ENCODE peak calls at places on chromosomes 5 and 9, in seven cellular contexts. S is AG10803, D is A549, V is suprapubic skin, K is fibroblast of the aortic adventitia, G is skeletal muscle cell, Y is fibroblast of villous mesenchyme. P is an unnamed sample.
A peak's percentile ranks its signal among the peaks of the same experiment; 100 is the strongest.

GRCh38 chr9:101738566-101739183 is at the start of gene GRIN3A:
- DNase-seq in S (no peak), K (no peak), D (peak; percentile 18), G (no peak), Y (no peak), V (no peak), P (no peak)

GRCh38 chr5:179121667-179122111 is 61.5 kb downstream of the ZNF354C start:
- DNase-seq in K (no peak), Y (no peak), G (no peak), D (no peak), S (no peak), V (peak; percentile 45), P (no peak)

GRCh38 chr9:76634356-76635054 is 129.7 kb upstream of the PCA3 start:
- DNase-seq in K (peak; percentile 76), Y (peak; percentile 61), D (peak; percentile 10), G (no peak), S (peak; percentile 64), V (no peak), P (peak; percentile 71)

GRCh38 chr9:36144322-36145206 is 8.0 kb downstream of the GLIPR2 start:
- DNase-seq in D (no peak), Y (no peak), V (no peak), K (no peak), G (no peak), S (no peak), P (no peak)

GRCh38 chr9:81211741-81212140 is 477.6 kb downstream of the TLE1 start:
- DNase-seq in G (no peak), D (no peak), Y (no peak), V (no peak), S (no peak), K (no peak), P (no peak)

GRCh38 chr5:179610109-179610902 is 13.2 kb downstream of the HNRNPH1 start:
- DNase-seq in K (no peak), S (no peak), V (peak; percentile 62), G (no peak), D (no peak), Y (no peak), P (no peak)

GRCh38 chr9:14348241-14349140 is 34.5 kb upstream of the NFIB start:
- DNase-seq in D (no peak), K (peak; percentile 52), S (no peak), V (no peak), G (no peak), Y (peak; percentile 11), P (peak; percentile 58)

GRCh38 chr5:143016777-143017374 is 246.7 kb downstream of the ARHGAP26 start:
- DNase-seq in G (no peak), D (peak; percentile 54), K (peak; percentile 73), V (no peak), Y (peak; percentile 81), S (peak; percentile 46), P (peak; percentile 83)

GRCh38 chr9:130938652-130939404 is at the start of gene FIBCD1:
- DNase-seq in S (peak; percentile 42), D (peak; percentile 73), K (peak; percentile 36), V (no peak), Y (peak; percentile 44), G (no peak), P (peak; percentile 59)

GRCh38 chr5:177403194-177403825 is 2.8 kb upstream of the PFN3 start:
- DNase-seq in D (peak; percentile 59), G (no peak), Y (peak; percentile 29), V (no peak), S (no peak), K (no peak), P (no peak)

GRCh38 chr5:160467555-160468418 is 46.1 kb downstream of the PTTG1 start:
- DNase-seq in S (peak; percentile 70), V (peak; percentile 79), G (peak; percentile 29), K (peak; percentile 67), D (peak; percentile 18), Y (peak; percentile 90), P (peak; percentile 93)

GRCh38 chr5:28567050-28567449 is 1528.7 kb upstream of the CDH9 start:
- DNase-seq in V (no peak), Y (no peak), K (no peak), S (no peak), D (no peak), G (no peak), P (no peak)

GRCh38 chr9:134847138-134847537 is 33.5 kb upstream of the FCN2 start:
- DNase-seq in D (no peak), K (no peak), S (no peak), G (no peak), Y (no peak), V (no peak), P (no peak)
- H3K4me3 ChIP-seq in D (no peak overlapping the region), K (no peak overlapping the region), S (no peak overlapping the region), G (no peak overlapping the region), Y (no peak overlapping the region), V (no peak overlapping the region), P (no peak overlapping the region)

GRCh38 chr9:132770775-132771310 is 100.6 kb downstream of the GTF3C4 start:
- DNase-seq in D (no peak), Y (no peak), K (no peak), S (no peak), G (no peak), V (no peak), P (no peak)
- H3K4me3 ChIP-seq in D (no peak overlapping the region), Y (peak overlapping the region; percentile 82), K (peak overlapping the region; percentile 83), S (peak overlapping the region; percentile 84), G (peak overlapping the region; percentile 56), V (peak overlapping the region; percentile 61), P (peak overlapping the region; percentile 72)

GRCh38 chr9:13279284-13280162 is at the start of gene MPDZ:
- DNase-seq in Y (peak; percentile 76), D (peak; percentile 77), G (peak; percentile 46), K (peak; percentile 66), V (peak; percentile 75), S (peak; percentile 63), P (peak; percentile 68)

GRCh38 chr9:13281356-13282016 is 2.0 kb upstream of the MPDZ start:
- DNase-seq in V (no peak), G (no peak), S (peak; percentile 38), D (no peak), Y (peak; percentile 79), K (peak; percentile 48), P (peak; percentile 72)

GRCh38 chr9:13274901-13275641 is 4.4 kb downstream of the MPDZ start:
- DNase-seq in K (peak; percentile 86), V (no peak), S (peak; percentile 66), D (no peak), G (no peak), Y (peak; percentile 56), P (peak; percentile 76)

GRCh38 chr9:13278023-13278367 is 1.5 kb downstream of the MPDZ start:
- DNase-seq in V (no peak), D (no peak), S (no peak), K (peak; percentile 59), G (no peak), Y (peak; percentile 69), P (peak; percentile 71)

GRCh38 chr9:13278368-13279246 is 885 bp downstream of the MPDZ start:
- DNase-seq in D (peak; percentile 71), K (peak; percentile 75), V (peak; percentile 77), S (peak; percentile 82), Y (peak; percentile 78), G (no peak), P (peak; percentile 89)
- H3K4me3 ChIP-seq in D (peak overlapping the region; percentile 77), K (peak overlapping the region; percentile 69), V (peak overlapping the region; percentile 78), S (peak overlapping the region; percentile 71), Y (peak overlapping the region; percentile 84), G (peak overlapping the region; percentile 74), P (peak overlapping the region; percentile 62)

DNA sequence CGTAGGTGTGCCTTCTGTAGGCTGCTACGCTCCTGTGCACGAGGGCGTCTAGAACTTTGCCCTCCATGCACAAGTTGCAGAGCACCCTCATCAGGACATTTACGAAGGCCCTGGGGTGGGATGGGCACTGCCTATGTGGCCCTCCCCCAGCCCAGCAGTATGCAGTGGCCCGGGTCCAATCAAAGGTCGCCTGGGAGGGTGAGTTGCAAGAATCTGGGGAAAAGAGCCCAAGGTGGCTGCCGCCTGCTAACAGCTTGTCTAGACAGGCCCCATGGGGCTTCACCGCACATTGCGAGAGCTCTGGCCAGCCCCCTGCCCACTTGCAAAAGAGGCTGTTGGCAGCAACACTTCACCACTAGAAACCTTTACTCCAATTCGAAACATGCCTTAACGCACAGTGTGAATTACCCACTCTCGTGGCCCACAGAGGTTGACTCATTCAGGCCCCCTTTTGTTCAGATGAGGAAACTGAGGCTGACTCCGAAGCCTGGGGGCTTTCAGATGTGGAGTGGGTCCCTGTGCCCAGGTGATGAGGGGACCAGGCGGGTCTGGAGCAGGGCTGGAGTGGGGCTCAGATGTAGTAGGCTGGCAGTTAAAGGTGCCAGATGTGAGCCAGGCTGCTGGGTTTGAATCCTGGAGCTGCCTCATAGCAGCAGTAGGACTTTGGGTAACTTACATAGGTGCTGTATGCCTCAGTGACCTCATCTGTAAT is 31.8 kb upstream of the IL17B start:
- DNase-seq in G (no peak), S (peak; percentile 44), K (no peak), D (no peak), Y (peak; percentile 70), V (no peak), P (peak; percentile 44)
- H3K4me3 ChIP-seq in G (no peak overlapping the region), S (peak overlapping the region; percentile 99), K (no peak overlapping the region), D (no peak overlapping the region), Y (peak overlapping the region; percentile 87), V (peak overlapping the region; percentile 42), P (no peak overlapping the region)

DNA sequence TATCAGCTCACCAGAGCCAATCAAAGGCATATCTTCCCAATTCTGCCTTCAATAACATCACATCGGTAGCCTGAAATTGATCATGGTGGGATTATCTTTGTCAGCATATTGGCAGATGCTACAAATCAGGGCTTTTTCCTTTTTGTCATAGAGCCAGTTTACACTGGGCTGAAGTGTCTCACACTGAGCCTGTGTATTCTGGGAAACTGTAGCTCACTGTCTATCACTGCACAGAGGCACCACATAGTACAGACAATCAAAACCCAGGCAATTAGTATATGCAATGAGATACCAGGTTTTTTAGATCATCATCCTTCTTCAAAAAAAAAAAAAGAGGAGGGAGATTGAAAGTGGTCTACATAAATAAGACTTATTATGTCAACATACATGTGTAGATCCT is 46.6 kb downstream of the ADAM19 start:
- DNase-seq in Y (no peak), S (no peak), V (no peak), G (no peak), D (no peak), K (no peak), P (no peak)
- H3K4me3 ChIP-seq in Y (no peak overlapping the region), S (no peak overlapping the region), V (no peak overlapping the region), G (no peak overlapping the region), D (no peak overlapping the region), K (no peak overlapping the region), P (no peak overlapping the region)

GRCh38 chr9:128558431-128559310 is 6.3 kb downstream of the SPTAN1 start:
- DNase-seq in V (peak; percentile 88), Y (peak; percentile 94), K (peak; percentile 96), S (peak; percentile 86), G (peak; percentile 81), D (peak; percentile 47), P (peak; percentile 94)
- H3K4me3 ChIP-seq in V (no peak overlapping the region), Y (peak overlapping the region; percentile 28), K (peak overlapping the region; percentile 40), S (peak overlapping the region; percentile 26), G (peak overlapping the region; percentile 25), D (no peak overlapping the region), P (peak overlapping the region; percentile 8)

GRCh38 chr9:97980479-97980803 is 2.7 kb upstream of the ANP32B start:
- DNase-seq in G (no peak), V (peak; percentile 89), D (no peak), S (peak; percentile 79), Y (peak; percentile 14), K (peak; percentile 64), P (peak; percentile 39)

GRCh38 chr9:97982191-97982718 is 886 bp upstream of the ANP32B start:
- DNase-seq in V (no peak), K (peak; percentile 22), S (no peak), G (no peak), D (no peak), Y (no peak), P (no peak)

GRCh38 chr9:97980918-97981827 is 2.0 kb upstream of the ANP32B start:
- DNase-seq in K (peak; percentile 41), S (peak; percentile 39), V (peak; percentile 87), D (no peak), G (no peak), Y (no peak), P (no peak)

GRCh38 chr9:97982719-97983523 is at the start of gene ANP32B:
- DNase-seq in Y (peak; percentile 90), G (peak; percentile 72), K (peak; percentile 88), S (peak; percentile 94), D (peak; percentile 90), V (peak; percentile 95), P (peak; percentile 89)

GRCh38 chr9:97981828-97982164 is 1.3 kb upstream of the ANP32B start:
- DNase-seq in D (no peak), K (no peak), S (peak; percentile 58), G (no peak), V (no peak), Y (peak; percentile 42), P (no peak)
- H3K4me3 ChIP-seq in D (peak overlapping the region; percentile 86), K (no peak overlapping the region), S (no peak overlapping the region), G (no peak overlapping the region), V (no peak overlapping the region), Y (no peak overlapping the region), P (no peak overlapping the region)